ENCODE peak calls at places on chromosomes 5 and 9, in seven cellular contexts. One of them, this sample, is unnamed.
A peak's percentile ranks its signal among the peaks of the same experiment; 100 is the strongest.

GRCh38 chr5:60325870-60326269 is 374.1 kb downstream of the DEPDC1B start:
- DNase-seq in left lobe of liver: no peak
- DNase-seq in stimulated activated CD8-positive, alpha-beta memory T cell treated with anti-CD3 and anti-CD28 coated beads, Interleukin-15, amount 100 ng/mL, for 24 hours: no peak
- DNase-seq in activated T-cell treated with anti-CD3 and anti-CD28 coated beads, Interleukin-2, amount 50 U/mL, for 24 hours: no peak
- DNase-seq in stimulated activated CD4-positive, alpha-beta T cell treated with anti-CD3 and anti-CD28 coated beads, Interleukin-1b, Interleukin-23, amount 100 ng/mL, for 1 hour: no peak
- DNase-seq in cardiac fibroblast: no peak
- DNase-seq in non-pigmented ciliary epithelial cell: no peak
- DNase-seq in this sample: no peak

GRCh38 chr5:10836991-10837390 is 76.0 kb upstream of the DAP start:
- DNase-seq in left lobe of liver: no peak
- DNase-seq in stimulated activated CD8-positive, alpha-beta memory T cell treated with anti-CD3 and anti-CD28 coated beads, Interleukin-15, amount 100 ng/mL, for 24 hours: no peak
- DNase-seq in activated T-cell treated with anti-CD3 and anti-CD28 coated beads, Interleukin-2, amount 50 U/mL, for 24 hours: no peak
- DNase-seq in stimulated activated CD4-positive, alpha-beta T cell treated with anti-CD3 and anti-CD28 coated beads, Interleukin-1b, Interleukin-23, amount 100 ng/mL, for 1 hour: no peak
- DNase-seq in cardiac fibroblast: no peak
- DNase-seq in non-pigmented ciliary epithelial cell: peak; percentile 85
- DNase-seq in this sample: no peak

GRCh38 chr5:13809921-13810320 is 134.6 kb downstream of the DNAH5 start:
- DNase-seq in left lobe of liver: no peak
- DNase-seq in stimulated activated CD8-positive, alpha-beta memory T cell treated with anti-CD3 and anti-CD28 coated beads, Interleukin-15, amount 100 ng/mL, for 24 hours: no peak
- DNase-seq in activated T-cell treated with anti-CD3 and anti-CD28 coated beads, Interleukin-2, amount 50 U/mL, for 24 hours: no peak
- DNase-seq in stimulated activated CD4-positive, alpha-beta T cell treated with anti-CD3 and anti-CD28 coated beads, Interleukin-1b, Interleukin-23, amount 100 ng/mL, for 1 hour: no peak
- DNase-seq in cardiac fibroblast: no peak
- DNase-seq in non-pigmented ciliary epithelial cell: no peak
- DNase-seq in this sample: no peak

GRCh38 chr5:158120760-158121159 is 261.8 kb upstream of the CLINT1 start:
- DNase-seq in left lobe of liver: no peak
- DNase-seq in stimulated activated CD8-positive, alpha-beta memory T cell treated with anti-CD3 and anti-CD28 coated beads, Interleukin-15, amount 100 ng/mL, for 24 hours: no peak
- DNase-seq in activated T-cell treated with anti-CD3 and anti-CD28 coated beads, Interleukin-2, amount 50 U/mL, for 24 hours: no peak
- DNase-seq in stimulated activated CD4-positive, alpha-beta T cell treated with anti-CD3 and anti-CD28 coated beads, Interleukin-1b, Interleukin-23, amount 100 ng/mL, for 1 hour: no peak
- DNase-seq in cardiac fibroblast: no peak
- DNase-seq in non-pigmented ciliary epithelial cell: no peak
- DNase-seq in this sample: no peak

GRCh38 chr9:120610975-120611689 is 31.2 kb upstream of the CDK5RAP2 start:
- DNase-seq in left lobe of liver: no peak
- DNase-seq in stimulated activated CD8-positive, alpha-beta memory T cell treated with anti-CD3 and anti-CD28 coated beads, Interleukin-15, amount 100 ng/mL, for 24 hours: no peak
- DNase-seq in activated T-cell treated with anti-CD3 and anti-CD28 coated beads, Interleukin-2, amount 50 U/mL, for 24 hours: no peak
- DNase-seq in stimulated activated CD4-positive, alpha-beta T cell treated with anti-CD3 and anti-CD28 coated beads, Interleukin-1b, Interleukin-23, amount 100 ng/mL, for 1 hour: no peak
- DNase-seq in cardiac fibroblast: peak; percentile 17
- DNase-seq in non-pigmented ciliary epithelial cell: no peak
- DNase-seq in this sample: no peak

GRCh38 chr5:178577376-178577839 is 12.8 kb downstream of the COL23A1 start:
- DNase-seq in left lobe of liver: no peak
- DNase-seq in stimulated activated CD8-positive, alpha-beta memory T cell treated with anti-CD3 and anti-CD28 coated beads, Interleukin-15, amount 100 ng/mL, for 24 hours: no peak
- DNase-seq in activated T-cell treated with anti-CD3 and anti-CD28 coated beads, Interleukin-2, amount 50 U/mL, for 24 hours: no peak
- DNase-seq in stimulated activated CD4-positive, alpha-beta T cell treated with anti-CD3 and anti-CD28 coated beads, Interleukin-1b, Interleukin-23, amount 100 ng/mL, for 1 hour: no peak
- DNase-seq in cardiac fibroblast: no peak
- DNase-seq in non-pigmented ciliary epithelial cell: no peak
- DNase-seq in this sample: no peak

GRCh38 chr5:160287378-160288051 is 24.8 kb downstream of the CCNJL start:
- DNase-seq in left lobe of liver: no peak
- DNase-seq in stimulated activated CD8-positive, alpha-beta memory T cell treated with anti-CD3 and anti-CD28 coated beads, Interleukin-15, amount 100 ng/mL, for 24 hours: no peak
- DNase-seq in activated T-cell treated with anti-CD3 and anti-CD28 coated beads, Interleukin-2, amount 50 U/mL, for 24 hours: no peak
- DNase-seq in stimulated activated CD4-positive, alpha-beta T cell treated with anti-CD3 and anti-CD28 coated beads, Interleukin-1b, Interleukin-23, amount 100 ng/mL, for 1 hour: no peak
- DNase-seq in cardiac fibroblast: peak; percentile 59
- DNase-seq in non-pigmented ciliary epithelial cell: no peak
- DNase-seq in this sample: no peak

GRCh38 chr5:73027361-73027760 is 71.5 kb downstream of the FCHO2 start:
- DNase-seq in left lobe of liver: no peak
- DNase-seq in stimulated activated CD8-positive, alpha-beta memory T cell treated with anti-CD3 and anti-CD28 coated beads, Interleukin-15, amount 100 ng/mL, for 24 hours: no peak
- DNase-seq in activated T-cell treated with anti-CD3 and anti-CD28 coated beads, Interleukin-2, amount 50 U/mL, for 24 hours: no peak
- DNase-seq in stimulated activated CD4-positive, alpha-beta T cell treated with anti-CD3 and anti-CD28 coated beads, Interleukin-1b, Interleukin-23, amount 100 ng/mL, for 1 hour: no peak
- DNase-seq in cardiac fibroblast: no peak
- DNase-seq in non-pigmented ciliary epithelial cell: no peak
- DNase-seq in this sample: no peak

GRCh38 chr5:88813805-88814584 is 69.0 kb downstream of the MEF2C start:
- DNase-seq in left lobe of liver: no peak
- DNase-seq in stimulated activated CD8-positive, alpha-beta memory T cell treated with anti-CD3 and anti-CD28 coated beads, Interleukin-15, amount 100 ng/mL, for 24 hours: no peak
- DNase-seq in activated T-cell treated with anti-CD3 and anti-CD28 coated beads, Interleukin-2, amount 50 U/mL, for 24 hours: no peak
- DNase-seq in stimulated activated CD4-positive, alpha-beta T cell treated with anti-CD3 and anti-CD28 coated beads, Interleukin-1b, Interleukin-23, amount 100 ng/mL, for 1 hour: no peak
- DNase-seq in cardiac fibroblast: no peak
- DNase-seq in non-pigmented ciliary epithelial cell: no peak
- DNase-seq in this sample: no peak

GRCh38 chr5:57302643-57303042 is 128.8 kb downstream of the GPBP1 start:
- DNase-seq in left lobe of liver: no peak
- DNase-seq in stimulated activated CD8-positive, alpha-beta memory T cell treated with anti-CD3 and anti-CD28 coated beads, Interleukin-15, amount 100 ng/mL, for 24 hours: no peak
- DNase-seq in activated T-cell treated with anti-CD3 and anti-CD28 coated beads, Interleukin-2, amount 50 U/mL, for 24 hours: no peak
- DNase-seq in stimulated activated CD4-positive, alpha-beta T cell treated with anti-CD3 and anti-CD28 coated beads, Interleukin-1b, Interleukin-23, amount 100 ng/mL, for 1 hour: no peak
- DNase-seq in cardiac fibroblast: peak; percentile 42
- DNase-seq in non-pigmented ciliary epithelial cell: peak; percentile 46
- DNase-seq in this sample: no peak

GRCh38 chr9:4678679-4679267 is 596 bp upstream of the CDC37L1 start:
- DNase-seq in left lobe of liver: no peak
- DNase-seq in stimulated activated CD8-positive, alpha-beta memory T cell treated with anti-CD3 and anti-CD28 coated beads, Interleukin-15, amount 100 ng/mL, for 24 hours: no peak
- DNase-seq in activated T-cell treated with anti-CD3 and anti-CD28 coated beads, Interleukin-2, amount 50 U/mL, for 24 hours: no peak
- DNase-seq in stimulated activated CD4-positive, alpha-beta T cell treated with anti-CD3 and anti-CD28 coated beads, Interleukin-1b, Interleukin-23, amount 100 ng/mL, for 1 hour: no peak
- DNase-seq in cardiac fibroblast: peak; percentile 54
- DNase-seq in non-pigmented ciliary epithelial cell: no peak
- DNase-seq in this sample: no peak

GRCh38 chr9:119790022-119790421 is 420.8 kb upstream of the BRINP1 start:
- DNase-seq in left lobe of liver: no peak
- DNase-seq in stimulated activated CD8-positive, alpha-beta memory T cell treated with anti-CD3 and anti-CD28 coated beads, Interleukin-15, amount 100 ng/mL, for 24 hours: no peak
- DNase-seq in activated T-cell treated with anti-CD3 and anti-CD28 coated beads, Interleukin-2, amount 50 U/mL, for 24 hours: no peak
- DNase-seq in stimulated activated CD4-positive, alpha-beta T cell treated with anti-CD3 and anti-CD28 coated beads, Interleukin-1b, Interleukin-23, amount 100 ng/mL, for 1 hour: no peak
- DNase-seq in cardiac fibroblast: no peak
- DNase-seq in non-pigmented ciliary epithelial cell: no peak
- DNase-seq in this sample: no peak

GRCh38 chr5:33228149-33228548 is 212.6 kb upstream of the TARS1 start:
- DNase-seq in left lobe of liver: no peak
- DNase-seq in stimulated activated CD8-positive, alpha-beta memory T cell treated with anti-CD3 and anti-CD28 coated beads, Interleukin-15, amount 100 ng/mL, for 24 hours: no peak
- DNase-seq in activated T-cell treated with anti-CD3 and anti-CD28 coated beads, Interleukin-2, amount 50 U/mL, for 24 hours: no peak
- DNase-seq in stimulated activated CD4-positive, alpha-beta T cell treated with anti-CD3 and anti-CD28 coated beads, Interleukin-1b, Interleukin-23, amount 100 ng/mL, for 1 hour: no peak
- DNase-seq in cardiac fibroblast: no peak
- DNase-seq in non-pigmented ciliary epithelial cell: no peak
- DNase-seq in this sample: no peak

GRCh38 chr5:107430077-107430625 is 240.6 kb downstream of the EFNA5 start:
- DNase-seq in left lobe of liver: no peak
- DNase-seq in stimulated activated CD8-positive, alpha-beta memory T cell treated with anti-CD3 and anti-CD28 coated beads, Interleukin-15, amount 100 ng/mL, for 24 hours: no peak
- DNase-seq in activated T-cell treated with anti-CD3 and anti-CD28 coated beads, Interleukin-2, amount 50 U/mL, for 24 hours: no peak
- DNase-seq in stimulated activated CD4-positive, alpha-beta T cell treated with anti-CD3 and anti-CD28 coated beads, Interleukin-1b, Interleukin-23, amount 100 ng/mL, for 1 hour: no peak
- DNase-seq in cardiac fibroblast: peak; percentile 41
- DNase-seq in non-pigmented ciliary epithelial cell: no peak
- DNase-seq in this sample: no peak

This sample was measured in stimulated activated naive CD4-positive, alpha-beta T cell treated with Interleukin-2 at 50 U/mL for 16 hours.